ENCODE peak calls at places on chromosomes 12 and 14, in six cellular contexts. I is AG04450; L is stomach; R is endodermal cell; H is CD8-positive, alpha-beta T cell; Q is esophagus squamous epithelium. K is an unnamed sample.

GRCh38 chr12:124654666-124655316 is 87.4 kb upstream of the NCOR2 start:
- DNase-seq in I (no peak), L (peak), R (peak), H (no peak), Q (no peak), K (no peak)

GRCh38 chr14:22770481-22771187 is 4.1 kb downstream of the OXA1L start:
- DNase-seq in I (no peak), L (no peak), R (no peak), H (no peak), Q (no peak), K (no peak)

GRCh38 chr14:95696741-95697140 is 10.5 kb downstream of the TCL1B start:
- DNase-seq in I (no peak), L (no peak), R (no peak), H (no peak), Q (no peak), K (no peak)

GRCh38 chr12:9252256-9252655 is 44.1 kb upstream of the PZP start:
- DNase-seq in I (no peak), L (no peak), R (no peak), H (no peak), Q (no peak), K (no peak)

GRCh38 chr12:25644964-25645363 is 91.9 kb upstream of the LMNTD1 start:
- DNase-seq in I (no peak), L (no peak), R (no peak), H (no peak), Q (no peak), K (no peak)

GRCh38 chr12:510071-510825 is 50.5 kb downstream of the B4GALNT3 start:
- DNase-seq in I (no peak), L (peak), R (peak), H (no peak), Q (no peak), K (no peak)

GRCh38 chr12:22101749-22102243 is 55.8 kb downstream of the CMAS start:
- DNase-seq in I (peak), L (no peak), R (no peak), H (no peak), Q (no peak), K (peak)

GRCh38 chr14:56331815-56332214 is 213.6 kb downstream of the PELI2 start:
- DNase-seq in I (no peak), L (no peak), R (no peak), H (no peak), Q (no peak), K (peak)

GRCh38 chr12:76029982-76030377 is 1.6 kb downstream of the PHLDA1 start:
- DNase-seq in I (no peak), L (no peak), R (peak), H (no peak), Q (no peak), K (no peak)

GRCh38 chr12:570237-570925 is 92.9 kb downstream of the NINJ2 start:
- DNase-seq in I (peak), L (peak), R (peak), H (no peak), Q (no peak), K (no peak)

GRCh38 chr12:121933522-121934317 is 15.3 kb downstream of the CFAP251 start:
- DNase-seq in I (no peak), L (no peak), R (peak), H (no peak), Q (no peak), K (no peak)

GRCh38 chr12:101238806-101239329 is 28.8 kb upstream of the SLC5A8 start:
- DNase-seq in I (no peak), L (no peak), R (no peak), H (no peak), Q (no peak), K (no peak)

GRCh38 chr14:55416866-55417265 is 5.2 kb upstream of the ATG14 start:
- DNase-seq in I (no peak), L (no peak), R (peak), H (no peak), Q (no peak), K (no peak)

GRCh38 chr14:54487771-54488170 is 1.0 kb downstream of the GMFB start:
- DNase-seq in I (no peak), L (no peak), R (peak), H (no peak), Q (no peak), K (no peak)

GRCh38 chr14:83217492-83217891 is 1683.8 kb upstream of the SEL1L start:
- DNase-seq in I (peak), L (no peak), R (no peak), H (no peak), Q (no peak), K (no peak)

GRCh38 chr12:1418144-1418543 is 176.2 kb downstream of the FBXL14 start:
- DNase-seq in I (no peak), L (no peak), R (no peak), H (no peak), Q (no peak), K (no peak)

GRCh38 chr14:76774471-76775158 is 13.3 kb downstream of the VASH1 start:
- DNase-seq in I (no peak), L (no peak), R (peak), H (no peak), Q (no peak), K (no peak)

GRCh38 chr14:52700701-52701172 is 5.4 kb upstream of the ERO1A start:
- DNase-seq in I (no peak), L (no peak), R (no peak), H (no peak), Q (no peak), K (no peak)

GRCh38 chr12:109273354-109273753 is 35.7 kb downstream of the FOXN4 start:
- DNase-seq in I (no peak), L (no peak), R (peak), H (no peak), Q (no peak), K (no peak)

GRCh38 chr12:9798008-9798619 is 29.2 kb upstream of the KLRF1 start:
- DNase-seq in I (no peak), L (peak), R (peak), H (peak), Q (peak), K (peak)

GRCh38 chr12:51922762-51923505 is 15.6 kb downstream of the ACVRL1 start:
- DNase-seq in I (no peak), L (peak), R (no peak), H (no peak), Q (no peak), K (no peak)

GRCh38 chr12:7788316-7788689 is 899 bp upstream of the NANOG start:
- DNase-seq in I (no peak), L (no peak), R (no peak), H (no peak), Q (no peak), K (no peak)

GRCh38 chr14:59507752-59508103 is 23.4 kb downstream of the JKAMP start:
- DNase-seq in I (no peak), L (no peak), R (peak), H (no peak), Q (no peak), K (no peak)

GRCh38 chr12:110077769-110078168 is 29.4 kb upstream of the C12orf76 start:
- DNase-seq in I (no peak), L (no peak), R (no peak), H (no peak), Q (no peak), K (no peak)

GRCh38 chr12:19301688-19302640 is 137.3 kb upstream of the AEBP2 start:
- DNase-seq in I (no peak), L (no peak), R (no peak), H (no peak), Q (no peak), K (no peak)

GRCh38 chr12:113194971-113195391 is 9.5 kb downstream of the RITA1 start:
- DNase-seq in I (no peak), L (no peak), R (no peak), H (no peak), Q (no peak), K (no peak)

GRCh38 chr12:43758247-43758727 is 303 bp downstream of the PUS7L start:
- DNase-seq in I (no peak), L (peak), R (no peak), H (no peak), Q (no peak), K (no peak)

GRCh38 chr12:47818382-47818700 is 1.4 kb downstream of the HDAC7 start:
- DNase-seq in I (no peak), L (no peak), R (no peak), H (no peak), Q (no peak), K (no peak)

GRCh38 chr12:2894961-2895360 is 4.3 kb downstream of the TULP3 start:
- DNase-seq in I (no peak), L (no peak), R (no peak), H (no peak), Q (no peak), K (no peak)

GRCh38 chr12:16012086-16012485 is 101.0 kb downstream of the DERA start:
- DNase-seq in I (no peak), L (peak), R (no peak), H (no peak), Q (no peak), K (no peak)

GRCh38 chr14:99989032-99989431 is 76.2 kb upstream of the EVL start:
- DNase-seq in I (no peak), L (no peak), R (no peak), H (no peak), Q (no peak), K (no peak)

GRCh38 chr14:99983251-99984012 is 81.8 kb upstream of the EVL start:
- DNase-seq in I (no peak), L (no peak), R (no peak), H (no peak), Q (no peak), K (no peak)

GRCh38 chr14:99990268-99991170 is 74.7 kb upstream of the EVL start:
- DNase-seq in I (no peak), L (no peak), R (no peak), H (no peak), Q (no peak), K (no peak)

GRCh38 chr14:99982449-99983250 is 82.6 kb upstream of the EVL start:
- DNase-seq in I (peak), L (peak), R (peak), H (peak), Q (no peak), K (no peak)

GRCh38 chr14:99986416-99986815 is 78.8 kb upstream of the EVL start:
- DNase-seq in I (no peak), L (no peak), R (no peak), H (no peak), Q (no peak), K (peak)
- TF ChIP-seq CTCF in I (no peak), L (no peak), R (no peak), H (no peak), Q (no peak), K (no peak)

GRCh38 chr14:74198441-74199234 is 40.6 kb upstream of the VSX2 start:
- DNase-seq in I (no peak), L (no peak), R (no peak), H (no peak), Q (no peak), K (no peak)
- TF ChIP-seq CTCF in I (no peak), L (no peak), R (no peak), H (no peak), Q (no peak), K (no peak)

GRCh38 chr12:23356440-23356839 is 593.0 kb downstream of the SOX5 start:
- DNase-seq in I (no peak), L (no peak), R (no peak), H (no peak), Q (no peak), K (no peak)

GRCh38 chr12:23356927-23357708 is 592.4 kb downstream of the SOX5 start:
- DNase-seq in I (no peak), L (no peak), R (no peak), H (no peak), Q (no peak), K (no peak)

GRCh38 chr12:23359975-23360638 is 589.4 kb downstream of the SOX5 start:
- DNase-seq in I (no peak), L (no peak), R (no peak), H (no peak), Q (no peak), K (no peak)

GRCh38 chr12:23361971-23362370 is 587.5 kb downstream of the SOX5 start:
- DNase-seq in I (no peak), L (no peak), R (no peak), H (no peak), Q (no peak), K (no peak)
- TF ChIP-seq CTCF in I (peak), L (no peak), R (peak), H (no peak), Q (no peak), K (no peak)

GRCh38 chr12:120230326-120230973 is 29.5 kb upstream of the RPLP0 start:
- DNase-seq in I (peak), L (peak), R (peak), H (no peak), Q (no peak), K (peak)

GRCh38 chr12:120229583-120230325 is 28.8 kb upstream of the RPLP0 start:
- DNase-seq in I (no peak), L (no peak), R (peak), H (no peak), Q (no peak), K (no peak)

GRCh38 chr12:120229071-120229582 is 28.2 kb upstream of the RPLP0 start:
- DNase-seq in I (no peak), L (no peak), R (no peak), H (no peak), Q (no peak), K (no peak)

GRCh38 chr12:120230974-120231315 is 30.0 kb upstream of the RPLP0 start:
- DNase-seq in I (no peak), L (no peak), R (no peak), H (no peak), Q (no peak), K (no peak)

GRCh38 chr12:120231316-120232011 is 30.6 kb upstream of the RPLP0 start:
- DNase-seq in I (peak), L (peak), R (peak), H (peak), Q (no peak), K (peak)
- TF ChIP-seq CTCF in I (peak), L (no peak), R (peak), H (no peak), Q (no peak), K (peak)

GRCh38 chr12:118036672-118037411 is 20.3 kb downstream of the RFC5 start:
- DNase-seq in I (no peak), L (no peak), R (no peak), H (no peak), Q (no peak), K (no peak)

GRCh38 chr12:118033902-118034301 is 17.4 kb downstream of the RFC5 start:
- DNase-seq in I (no peak), L (no peak), R (no peak), H (no peak), Q (no peak), K (no peak)

GRCh38 chr12:118035194-118036041 is 18.9 kb downstream of the RFC5 start:
- DNase-seq in I (no peak), L (no peak), R (peak), H (no peak), Q (no peak), K (peak)

GRCh38 chr12:118033331-118033730 is 16.8 kb downstream of the RFC5 start:
- DNase-seq in I (no peak), L (no peak), R (no peak), H (no peak), Q (no peak), K (no peak)

DNA sequence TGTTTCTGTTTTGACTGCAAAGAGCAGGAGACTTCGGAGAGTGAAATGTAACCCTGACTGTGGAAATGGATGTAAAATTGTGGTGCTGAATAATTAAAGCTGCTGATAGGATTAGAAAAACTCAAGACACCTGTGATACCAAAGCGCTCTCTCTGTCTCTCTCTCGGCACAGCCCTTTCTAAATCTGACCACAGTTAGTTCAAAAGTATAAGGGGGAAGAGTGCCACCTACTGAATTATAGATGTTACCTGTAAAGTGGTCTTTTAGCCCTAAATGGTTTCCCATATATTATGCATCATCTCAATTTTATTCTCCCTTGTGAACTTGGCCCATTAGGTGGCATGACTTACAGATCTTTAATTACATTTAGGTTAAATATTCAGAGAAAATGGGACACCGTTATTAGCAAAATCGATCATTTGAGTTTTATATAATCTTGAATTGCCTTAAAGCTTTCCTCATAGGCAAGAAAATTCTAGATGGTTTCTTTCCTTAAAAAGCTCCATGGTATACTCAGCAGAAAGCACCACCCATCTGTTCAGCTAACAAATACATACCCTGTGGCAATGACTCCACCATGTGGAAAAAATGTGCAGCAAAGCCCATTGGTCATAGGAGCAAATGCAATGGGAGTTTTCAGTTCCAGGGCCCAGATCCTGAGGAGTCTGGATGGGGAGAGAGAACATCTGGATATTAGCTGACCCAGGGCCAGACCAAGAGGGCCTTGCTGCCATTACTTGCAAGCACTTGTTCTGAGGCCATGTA is 18.1 kb downstream of the RFC5 start:
- DNase-seq in I (peak), L (no peak), R (peak), H (no peak), Q (no peak), K (peak)
- TF ChIP-seq CTCF in I (peak), L (peak), R (peak), H (no peak), Q (no peak), K (peak)

GRCh38 chr14:68270342-68270741 is 450.8 kb downstream of the RAD51B start:
- DNase-seq in I (no peak), L (no peak), R (no peak), H (no peak), Q (no peak), K (no peak)

GRCh38 chr14:68271996-68272395 is 452.4 kb downstream of the RAD51B start:
- DNase-seq in I (no peak), L (no peak), R (no peak), H (no peak), Q (no peak), K (no peak)

GRCh38 chr14:68278568-68279436 is 459.2 kb downstream of the RAD51B start:
- DNase-seq in I (no peak), L (no peak), R (no peak), H (no peak), Q (no peak), K (peak)

GRCh38 chr14:68279437-68279720 is 459.8 kb downstream of the RAD51B start:
- DNase-seq in I (no peak), L (no peak), R (no peak), H (no peak), Q (no peak), K (no peak)

GRCh38 chr14:68274722-68275121 is 455.1 kb downstream of the RAD51B start:
- DNase-seq in I (no peak), L (no peak), R (no peak), H (no peak), Q (no peak), K (no peak)
- TF ChIP-seq CTCF in I (no peak), L (no peak), R (no peak), H (no peak), Q (no peak), K (no peak)

GRCh38 chr12:12748051-12748450 is 30.9 kb downstream of the CDKN1B start:
- DNase-seq in I (no peak), L (no peak), R (no peak), H (no peak), Q (no peak), K (no peak)
- TF ChIP-seq CTCF in I (no peak), L (no peak), R (no peak), H (no peak), Q (no peak), K (no peak)

DNA sequence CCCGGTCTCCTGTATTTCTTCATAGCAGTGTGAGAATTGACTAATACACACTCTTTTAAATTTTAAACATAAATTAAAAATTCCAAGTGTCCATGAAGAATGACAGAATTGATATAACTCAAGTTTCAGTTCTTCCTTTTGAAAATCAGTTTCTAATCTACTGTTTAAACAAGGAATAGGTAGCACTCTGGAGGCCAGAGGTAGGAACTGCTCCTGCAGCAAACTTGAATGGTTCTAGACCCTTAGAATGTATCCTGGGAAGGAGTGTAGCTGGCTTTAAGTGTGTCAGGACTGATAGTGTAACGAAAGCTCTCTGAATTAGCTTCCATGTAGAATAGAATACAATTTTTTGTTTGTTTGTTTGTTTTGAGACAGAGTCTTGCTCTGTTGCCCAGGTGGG is 76.8 kb downstream of the AKAP6 start:
- DNase-seq in I (no peak), L (no peak), R (no peak), H (no peak), Q (no peak), K (no peak)
- TF ChIP-seq CTCF in I (peak), L (no peak), R (peak), H (no peak), Q (no peak), K (no peak)

DNA sequence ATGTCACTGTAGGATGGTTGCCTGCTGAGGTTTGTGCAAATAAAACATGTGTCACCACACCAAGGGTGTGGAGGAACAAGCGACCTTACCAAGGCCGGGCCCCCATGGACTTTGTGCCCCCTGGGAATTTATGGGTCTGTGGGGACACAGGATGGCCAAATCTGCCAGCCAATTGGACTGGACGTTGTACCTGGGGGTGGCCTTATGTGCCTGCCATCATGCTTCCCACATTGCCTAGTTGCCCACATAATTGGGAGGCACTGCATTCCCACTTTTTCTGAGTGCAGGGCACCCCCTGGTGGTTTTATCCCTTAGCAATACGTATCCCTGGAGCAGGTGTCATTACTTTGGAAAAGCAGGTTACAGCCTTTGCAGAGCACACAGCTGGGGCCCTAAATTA is 92.6 kb upstream of the TMPO start:
- DNase-seq in I (no peak), L (no peak), R (peak), H (no peak), Q (no peak), K (no peak)
- TF ChIP-seq CTCF in I (peak), L (no peak), R (peak), H (no peak), Q (no peak), K (peak)